ENCODE peak calls at places on chromosomes 6 and 20, in ten cellular contexts. I, X, N, F, M, P, J, K, L and B are unnamed samples. For H3K4me1, the result is how much of the 10 kb centered on the place peaks cover.

GRCh38 chr20:46111028-46111835 is 6.9 kb upstream of the CD40 start:
- DNase-seq in K (peak), X (no peak), F (no peak), L (no peak), J (peak), N (no peak), I (no peak), P (peak), M (no peak), B (no peak)

GRCh38 chr6:139240161-139241010 is 51.4 kb downstream of the TXLNB start:
- DNase-seq in I (no peak), P (peak), M (no peak), X (peak), J (no peak), L (no peak), F (no peak), N (no peak), K (no peak), B (peak)

GRCh38 chr6:42390228-42390934 is 61.3 kb downstream of the TRERF1 start:
- DNase-seq in I (no peak), L (no peak), J (no peak), F (no peak), K (no peak), N (no peak), P (peak), M (no peak), X (no peak), B (no peak)

GRCh38 chr20:4161447-4162251 is 146.3 kb upstream of the RNF24 start:
- DNase-seq in N (no peak), I (peak), F (no peak), M (no peak), K (no peak), X (peak), P (peak), J (peak), L (no peak), B (peak)

GRCh38 chr20:33408716-33409654 is 7.7 kb upstream of the CDK5RAP1 start:
- DNase-seq in P (no peak), N (no peak), F (no peak), J (peak), M (no peak), X (no peak), I (no peak), K (no peak), L (no peak), B (no peak)

GRCh38 chr6:35733633-35734032 is 3.2 kb upstream of the ARMC12 start:
- DNase-seq in X (peak), J (no peak), I (no peak), F (no peak), N (no peak), P (no peak), K (no peak), L (no peak), M (no peak), B (no peak)

GRCh38 chr6:107115695-107116327 is 496 bp upstream of the BEND3 start:
- DNase-seq in I (peak), J (no peak), F (peak), M (peak), N (no peak), K (peak), X (peak), P (peak), L (peak), B (peak)

GRCh38 chr6:7254980-7255825 is 57.8 kb downstream of the SSR1 start:
- DNase-seq in P (no peak), X (no peak), J (no peak), L (peak), I (no peak), N (no peak), M (no peak), F (no peak), K (no peak), B (no peak)

GRCh38 chr6:2839195-2839981 is 2.3 kb downstream of the SERPINB1 start:
- DNase-seq in J (no peak), F (peak), N (peak), K (no peak), I (peak), P (peak), M (no peak), X (peak), L (no peak), B (no peak)

GRCh38 chr6:41200296-41200900 is 551 bp downstream of the TREML2 start:
- DNase-seq in J (peak), I (no peak), P (peak), L (peak), F (no peak), X (peak), N (peak), M (no peak), K (no peak), B (no peak)

GRCh38 chr20:63641146-63641791 is 12.0 kb downstream of the STMN3 start:
- DNase-seq in K (no peak), X (no peak), M (no peak), F (peak), I (no peak), P (peak), J (no peak), L (no peak), N (no peak), B (no peak)

GRCh38 chr6:42923656-42924055 is 5.6 kb upstream of the CNPY3 start:
- DNase-seq in I (no peak), X (no peak), P (no peak), L (peak), M (no peak), N (no peak), J (no peak), F (no peak), K (no peak), B (no peak)

GRCh38 chr20:53578492-53579222 is 15.0 kb downstream of the ZNF217 start:
- DNase-seq in F (peak), K (no peak), J (peak), N (no peak), X (peak), P (peak), L (peak), M (peak), I (peak), B (peak)

GRCh38 chr6:130981409-130981808 is 81.6 kb downstream of the EPB41L2 start:
- DNase-seq in K (no peak), M (no peak), L (no peak), I (no peak), P (no peak), J (no peak), F (no peak), N (no peak), X (no peak), B (no peak)

GRCh38 chr6:29834564-29835436 is 7.2 kb downstream of the HLA-G start:
- DNase-seq in P (peak), I (no peak), F (no peak), N (no peak), L (peak), K (no peak), X (peak), J (no peak), M (peak), B (no peak)

DNA sequence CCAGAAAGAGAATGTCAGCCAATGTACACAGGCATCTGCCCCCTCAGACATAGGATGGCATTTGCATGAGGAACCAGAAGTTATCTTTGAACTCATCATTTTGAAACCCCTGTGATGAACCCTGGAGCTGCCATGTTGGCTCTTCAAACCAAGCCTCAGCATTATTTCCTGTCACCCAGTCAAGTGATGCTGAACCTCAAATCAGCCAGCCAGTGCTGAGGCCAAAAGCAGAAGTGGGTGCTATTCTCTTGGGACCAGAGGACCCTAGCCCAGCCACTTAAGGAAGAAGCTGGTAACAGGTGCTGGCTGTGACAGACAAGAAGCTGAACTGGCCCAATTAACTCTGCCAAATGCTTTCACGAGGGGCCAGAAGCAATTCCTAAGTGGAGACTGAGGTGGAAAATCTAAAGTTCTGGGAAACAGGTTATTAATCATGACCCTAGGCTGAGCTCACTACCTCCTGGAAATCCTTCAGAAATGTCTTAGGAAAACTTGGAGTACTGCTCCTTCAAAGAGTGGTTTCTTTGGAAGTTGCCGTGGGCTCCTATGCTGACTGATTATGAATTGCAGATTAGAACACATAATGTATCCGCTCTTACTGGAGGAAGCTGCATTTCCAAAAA is 4.0 kb downstream of the PKIG start:
- DNase-seq in L (no peak), P (peak), I (no peak), M (no peak), N (no peak), J (peak), X (no peak), K (no peak), F (no peak), B (no peak)
- TF ChIP-seq EP300 in L (no peak), P (no peak), I (no peak), M (no peak), N (no peak), J (peak), X (no peak), K (no peak), F (no peak), B (no peak)

DNA sequence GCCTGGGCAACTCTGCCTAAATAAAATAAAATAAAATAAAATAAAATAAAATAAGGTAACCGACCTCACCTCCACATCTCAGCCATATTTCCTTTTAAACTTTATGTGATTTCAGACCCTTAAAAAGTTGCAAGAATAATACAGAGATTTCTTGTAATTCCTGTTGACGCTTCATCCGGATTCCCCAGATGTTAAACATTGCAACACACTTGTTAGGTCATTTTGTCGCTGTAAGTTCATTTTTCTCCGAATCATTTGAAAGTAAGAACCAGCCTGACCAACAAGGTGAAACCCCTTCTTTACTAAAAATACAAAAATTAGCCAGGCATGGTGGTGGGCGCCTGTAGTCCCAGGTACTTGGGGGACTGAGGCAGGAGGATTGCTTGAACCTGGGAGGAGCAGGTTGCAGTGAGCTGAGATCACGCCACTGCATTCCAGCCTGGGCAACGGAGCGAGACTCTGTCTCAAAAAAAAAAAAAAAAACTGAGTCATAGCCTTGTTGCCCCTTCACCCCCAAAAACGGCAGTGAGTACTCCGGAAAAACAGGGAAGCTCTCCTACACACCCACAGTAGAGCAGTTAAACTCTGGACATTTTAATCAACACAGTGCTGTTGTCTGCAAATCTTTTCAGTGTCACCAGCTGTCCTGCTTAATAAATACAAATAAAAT is 5.9 kb downstream of the PYGB start:
- DNase-seq in K (no peak), N (no peak), F (no peak), J (no peak), I (no peak), M (peak), X (no peak), L (no peak), P (peak), B (no peak)
- H3K4me1 ChIP-seq in K (half or more), N (half or more), F (half or more), J (under half), I (under half), M (under half), X (half or more), L (under half), P (half or more), B (under half)

DNA sequence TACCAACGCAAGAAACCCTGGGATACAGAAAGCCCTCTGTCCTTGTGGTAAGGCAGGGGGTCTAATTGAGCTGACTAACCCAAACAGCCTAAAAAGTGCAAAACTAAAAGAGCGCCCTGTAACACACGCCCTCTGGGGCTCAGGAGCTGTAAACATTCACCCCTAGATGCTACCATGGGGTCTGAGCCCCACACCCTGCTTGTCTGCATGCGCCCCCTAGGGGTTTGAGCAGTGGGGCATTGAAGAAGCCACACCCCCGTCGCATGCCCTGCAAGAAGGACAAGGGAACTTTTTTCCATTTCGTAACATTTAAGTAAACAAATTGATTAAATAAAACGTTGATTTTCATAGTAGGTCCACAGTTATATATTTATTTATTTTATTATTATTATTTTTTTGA is 616.9 kb upstream of the MAN1A1 start:
- DNase-seq in M (no peak), K (no peak), P (no peak), L (peak), I (peak), N (no peak), F (no peak), J (no peak), X (no peak), B (no peak)
- H3K4me3 ChIP-seq in M (no peak), K (no peak), P (no peak), L (no peak), I (no peak), N (no peak), F (no peak), J (no peak), X (no peak), B (no peak)

GRCh38 chr20:45060341-45060740 is 40.6 kb downstream of the KCNS1 start:
- DNase-seq in L (no peak), K (no peak), M (no peak), J (no peak), I (no peak), P (no peak), N (no peak), F (no peak), X (no peak), B (no peak)
- TF ChIP-seq EP300 in L (no peak), K (no peak), M (no peak), J (no peak), I (no peak), P (no peak), N (no peak), F (no peak), X (no peak), B (no peak)

GRCh38 chr6:21185849-21186478 is 407.6 kb upstream of the SOX4 start:
- DNase-seq in J (no peak), K (no peak), X (no peak), L (no peak), P (no peak), F (no peak), M (no peak), N (no peak), I (no peak), B (no peak)

GRCh38 chr6:21189721-21190120 is 403.8 kb upstream of the SOX4 start:
- DNase-seq in L (no peak), J (no peak), N (no peak), M (no peak), P (no peak), X (no peak), F (no peak), K (no peak), I (no peak), B (no peak)

GRCh38 chr6:21188505-21189223 is 404.9 kb upstream of the SOX4 start:
- DNase-seq in P (no peak), N (no peak), F (no peak), J (peak), M (no peak), L (no peak), K (no peak), X (no peak), I (peak), B (no peak)

GRCh38 chr6:21186479-21187055 is 407.0 kb upstream of the SOX4 start:
- DNase-seq in M (no peak), X (no peak), J (no peak), F (no peak), L (no peak), N (no peak), I (no peak), P (no peak), K (no peak), B (no peak)

GRCh38 chr6:21187485-21187884 is 406.1 kb upstream of the SOX4 start:
- DNase-seq in F (no peak), M (no peak), I (no peak), P (no peak), N (no peak), J (no peak), X (no peak), K (no peak), L (no peak), B (no peak)
- H3K4me1 ChIP-seq in F (under half), M (under half), I (under half), P (under half), N (under half), J (under half), X (under half), K (under half), L (under half), B (under half)